ENCODE peak calls at places on chromosomes 7 and 10, in six cellular contexts. W is SK-N-SH, O is hepatocyte, A is PC-3, Q is GM23248, T is HCT116. H is an unnamed sample. For H3K9me3, the result is how much of the 10 kb centered on the place peaks cover.

GRCh38 chr7:42606217-42606905 is 305.5 kb downstream of the C7orf25 start:
- DNase-seq in Q (peak), A (no peak), T (no peak), W (no peak), O (no peak), H (no peak)

GRCh38 chr7:81267508-81267907 is 348.7 kb upstream of the SEMA3C start:
- DNase-seq in O (no peak), Q (peak), W (no peak), A (peak), T (no peak), H (no peak)

GRCh38 chr7:43385856-43386255 is 197.1 kb upstream of the STK17A start:
- DNase-seq in W (no peak), O (no peak), Q (peak), T (no peak), A (peak), H (no peak)

GRCh38 chr7:129793506-129794310 is 159.1 kb downstream of the UBE2H start:
- DNase-seq in O (no peak), W (peak), T (no peak), A (no peak), Q (no peak), H (no peak)

GRCh38 chr7:131072505-131073091 is 255.1 kb upstream of the MKLN1 start:
- DNase-seq in O (no peak), T (no peak), A (peak), Q (peak), W (no peak), H (no peak)

GRCh38 chr10:72126184-72126871 is 38.0 kb upstream of the SPOCK2 start:
- DNase-seq in T (peak), O (peak), W (peak), Q (peak), A (peak), H (peak)

GRCh38 chr7:98520356-98520932 is 96.6 kb upstream of the NPTX2 start:
- DNase-seq in A (no peak), T (peak), W (peak), O (no peak), Q (no peak), H (peak)

GRCh38 chr10:97851341-97852001 is 1.8 kb downstream of the GOLGA7B start:
- DNase-seq in W (no peak), A (no peak), Q (no peak), T (no peak), O (no peak), H (peak)

GRCh38 chr7:55178863-55179773 is 160.3 kb downstream of the EGFR start:
- DNase-seq in Q (no peak), W (no peak), O (peak), T (no peak), A (no peak), H (no peak)

GRCh38 chr7:1712907-1713501 is 42.9 kb downstream of the ELFN1 start:
- DNase-seq in T (no peak), O (no peak), W (peak), A (no peak), Q (no peak), H (no peak)

GRCh38 chr7:110386914-110387313 is 704.0 kb upstream of the LRRN3 start:
- DNase-seq in Q (peak), O (peak), T (peak), A (peak), W (no peak), H (no peak)

GRCh38 chr7:1952781-1953180 is 280.0 kb downstream of the MAD1L1 start:
- DNase-seq in Q (no peak), O (no peak), A (no peak), W (no peak), T (no peak), H (no peak)

GRCh38 chr7:92833766-92834605 is 2.4 kb downstream of the CDK6 start:
- DNase-seq in Q (peak), O (peak), T (no peak), W (peak), A (peak), H (peak)

GRCh38 chr10:15121707-15122106 is 24.6 kb downstream of the RPP38 start:
- DNase-seq in O (no peak), T (no peak), W (no peak), Q (no peak), A (peak), H (no peak)

GRCh38 chr7:155084021-155084420 is 13.9 kb downstream of the HTR5A start:
- DNase-seq in T (no peak), A (no peak), O (no peak), Q (no peak), W (no peak), H (no peak)

GRCh38 chr10:132122939-132123445 is 57.2 kb downstream of the JAKMIP3 start:
- DNase-seq in T (no peak), O (no peak), Q (no peak), W (no peak), A (no peak), H (no peak)

GRCh38 chr10:132111121-132111731 is 45.5 kb downstream of the JAKMIP3 start:
- DNase-seq in T (no peak), O (no peak), Q (no peak), A (no peak), W (no peak), H (no peak)

GRCh38 chr7:84291756-84292155 is 97.2 kb upstream of the SEMA3A start:
- DNase-seq in Q (no peak), O (no peak), A (no peak), W (no peak), T (no peak), H (no peak)

GRCh38 chr10:99930731-99931550 is 78.8 kb downstream of the DNMBP start:
- DNase-seq in O (peak), A (peak), Q (no peak), W (no peak), T (peak), H (no peak)

GRCh38 chr7:155509725-155510551 is 36.4 kb downstream of the CNPY1 start:
- DNase-seq in A (no peak), O (no peak), W (no peak), T (no peak), Q (no peak), H (no peak)

GRCh38 chr10:34627331-34627730 is 187.8 kb downstream of the PARD3 start:
- DNase-seq in O (no peak), T (no peak), Q (no peak), A (no peak), W (no peak), H (no peak)

GRCh38 chr10:126175586-126176258 is 212.6 kb downstream of the ADAM12 start:
- DNase-seq in T (no peak), W (no peak), Q (no peak), O (no peak), A (no peak), H (no peak)

GRCh38 chr10:17147884-17148494 is 18.4 kb upstream of the CUBN start:
- DNase-seq in Q (no peak), T (no peak), O (peak), A (no peak), W (no peak), H (no peak)

GRCh38 chr10:120783901-120784300 is 67.3 kb upstream of the WDR11 start:
- DNase-seq in T (no peak), Q (no peak), W (no peak), A (no peak), O (no peak), H (no peak)

GRCh38 chr7:107999814-108000560 is 3.0 kb downstream of the LAMB1 start:
- DNase-seq in O (no peak), T (no peak), A (no peak), Q (peak), W (no peak), H (no peak)

GRCh38 chr7:130393095-130393494 is 12.8 kb downstream of the CPA1 start:
- DNase-seq in W (no peak), Q (peak), O (no peak), A (no peak), T (no peak), H (no peak)

GRCh38 chr7:66211429-66211828 is 6.3 kb downstream of the TPST1 start:
- DNase-seq in O (no peak), A (no peak), T (no peak), W (no peak), Q (peak), H (no peak)

GRCh38 chr10:17169807-17170206 is 31.7 kb downstream of the TRDMT1 start:
- DNase-seq in Q (no peak), A (no peak), W (no peak), T (no peak), O (peak), H (no peak)

GRCh38 chr10:21134645-21135395 is 237.7 kb upstream of the NEBL start:
- DNase-seq in A (peak), W (no peak), O (peak), Q (peak), T (peak), H (no peak)

GRCh38 chr7:47523401-47523800 is 58.5 kb downstream of the TNS3 start:
- DNase-seq in W (no peak), Q (no peak), O (no peak), A (no peak), T (no peak), H (no peak)

GRCh38 chr10:3542185-3542611 is 242.8 kb downstream of the KLF6 start:
- DNase-seq in O (no peak), W (no peak), T (no peak), A (peak), Q (peak), H (no peak)

GRCh38 chr10:119415121-119415520 is 127.4 kb downstream of the RGS10 start:
- DNase-seq in W (no peak), A (no peak), O (no peak), Q (no peak), T (no peak), H (no peak)

GRCh38 chr10:119417852-119418251 is 124.7 kb downstream of the RGS10 start:
- DNase-seq in T (no peak), A (no peak), O (no peak), W (no peak), Q (no peak), H (no peak)

GRCh38 chr10:119418401-119418800 is 124.1 kb downstream of the RGS10 start:
- DNase-seq in W (no peak), A (no peak), O (no peak), Q (no peak), T (no peak), H (no peak)

GRCh38 chr10:119415536-119416527 is 126.7 kb downstream of the RGS10 start:
- DNase-seq in Q (no peak), T (no peak), A (no peak), W (no peak), O (no peak), H (no peak)

GRCh38 chr10:119416855-119417254 is 125.7 kb downstream of the RGS10 start:
- DNase-seq in Q (peak), O (peak), A (peak), W (peak), T (peak), H (peak)
- TF ChIP-seq EZH2phosphoT487 in Q (no peak), O (no peak), A (no peak), W (no peak), T (no peak), H (no peak)

GRCh38 chr7:105713488-105714465 is 132.5 kb upstream of the EFCAB10 start:
- DNase-seq in T (no peak), W (no peak), Q (peak), O (no peak), A (peak), H (no peak)
- H3K9me3 ChIP-seq in T (under half), W (under half), Q (under half), O (under half), A (under half), H (under half)

GRCh38 chr10:89281606-89282395 is 20.0 kb upstream of the IFIT2 start:
- DNase-seq in O (no peak), Q (no peak), T (no peak), A (peak), W (no peak), H (no peak)

GRCh38 chr10:89283174-89283987 is 18.5 kb upstream of the IFIT2 start:
- DNase-seq in Q (peak), O (no peak), A (peak), T (no peak), W (peak), H (no peak)

GRCh38 chr10:89280501-89280900 is 21.3 kb upstream of the IFIT2 start:
- DNase-seq in T (no peak), Q (no peak), W (no peak), O (no peak), A (no peak), H (no peak)

GRCh38 chr10:89278034-89278535 is 23.8 kb upstream of the IFIT2 start:
- DNase-seq in W (peak), O (peak), Q (peak), T (peak), A (peak), H (no peak)

GRCh38 chr10:89279449-89279869 is 22.4 kb upstream of the IFIT2 start:
- DNase-seq in A (peak), T (no peak), W (no peak), O (no peak), Q (no peak), H (no peak)
- TF ChIP-seq EZH2phosphoT487 in A (no peak), T (no peak), W (no peak), O (no peak), Q (no peak), H (no peak)

DNA sequence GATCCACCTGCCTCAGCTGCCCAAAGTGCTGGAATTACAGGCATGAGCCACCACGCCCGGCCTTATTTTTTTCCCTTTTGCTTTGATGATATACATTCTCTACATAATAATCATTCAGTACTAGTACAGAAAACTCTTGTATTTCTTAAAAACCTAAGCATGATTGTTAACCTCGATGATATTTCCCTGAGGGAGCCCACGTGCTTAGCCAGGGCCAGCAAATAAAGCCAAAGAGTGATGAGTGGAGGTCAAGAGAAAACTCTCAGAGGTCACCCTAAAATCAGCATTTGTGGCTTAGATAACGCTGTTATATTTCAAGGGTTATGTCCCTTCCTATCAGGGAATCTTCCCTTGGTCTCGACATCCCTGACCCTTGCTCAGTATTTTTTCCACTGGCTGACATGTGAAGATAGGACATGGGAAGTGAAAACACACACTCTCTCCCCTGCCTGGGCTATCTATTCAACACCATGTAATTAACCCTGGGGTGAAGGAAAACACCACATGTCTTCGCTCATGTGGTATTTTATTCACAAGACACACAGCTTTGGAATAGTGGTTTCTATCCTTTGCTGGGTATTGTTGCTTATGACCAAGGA is 12.6 kb downstream of the FAM200A start:
- DNase-seq in T (no peak), Q (no peak), O (no peak), W (no peak), A (no peak), H (no peak)
- H3K9me3 ChIP-seq in T (under half), Q (under half), O (under half), W (under half), A (under half), H (under half)